ENCODE peak calls at places on chromosomes 7 and 10, in four cellular contexts. J, T, H and F are unnamed samples.

GRCh38 chr7:6164010-6164409 is 108.4 kb downstream of the CYTH3 start:
- DNase-seq in J (no peak), T (no peak), H (no peak), F (no peak)

GRCh38 chr10:86968271-86968993 is at the start of gene ADIRF:
- DNase-seq in H (no peak), T (no peak), J (no peak), F (peak)

GRCh38 chr10:80407836-80408197 is 534 bp upstream of the PRXL2A start:
- DNase-seq in T (no peak), J (no peak), H (peak), F (peak)

GRCh38 chr7:42197391-42197790 is 39.6 kb downstream of the GLI3 start:
- DNase-seq in H (no peak), T (no peak), J (no peak), F (no peak)

GRCh38 chr10:5411941-5412276 is 448 bp upstream of the NET1 start:
- DNase-seq in H (no peak), J (no peak), T (no peak), F (no peak)

GRCh38 chr10:119449760-119450461 is 92.6 kb downstream of the RGS10 start:
- DNase-seq in T (no peak), J (no peak), H (peak), F (no peak)

GRCh38 chr7:50588937-50589336 is 23.7 kb upstream of the DDC start:
- DNase-seq in H (peak), T (no peak), J (no peak), F (no peak)

GRCh38 chr10:75106242-75106641 is 5.2 kb upstream of the SAMD8 start:
- DNase-seq in T (peak), J (no peak), H (no peak), F (no peak)

GRCh38 chr7:30770936-30771858 is at the start of gene MINDY4:
- DNase-seq in J (peak), H (peak), T (peak), F (peak)

GRCh38 chr10:78218833-78219490 is 185.3 kb downstream of the RPS24 start:
- DNase-seq in T (no peak), J (no peak), H (no peak), F (no peak)

GRCh38 chr10:18400911-18401260 is 250.5 kb downstream of the NSUN6 start:
- DNase-seq in J (no peak), H (no peak), T (no peak), F (peak)

GRCh38 chr10:33509231-33509871 is 174.9 kb upstream of the NRP1 start:
- DNase-seq in J (peak), T (no peak), H (peak), F (peak)

GRCh38 chr7:43872401-43873165 is 3.3 kb upstream of the MRPS24 start:
- DNase-seq in T (no peak), J (peak), H (no peak), F (peak)

GRCh38 chr10:72034040-72034499 is 54.3 kb downstream of the SPOCK2 start:
- DNase-seq in H (no peak), J (no peak), T (no peak), F (no peak)

GRCh38 chr10:91758303-91759146 is 39.7 kb upstream of the TNKS2 start:
- DNase-seq in T (no peak), H (peak), J (no peak), F (no peak)

GRCh38 chr10:86688398-86688921 is 20.1 kb downstream of the LDB3 start:
- DNase-seq in H (peak), J (peak), T (peak), F (peak)

GRCh38 chr10:118953598-118953997 is 75.9 kb upstream of the NANOS1 start:
- DNase-seq in H (no peak), T (no peak), J (no peak), F (no peak)

GRCh38 chr10:71077143-71077581 is 135.2 kb upstream of the UNC5B start:
- DNase-seq in H (no peak), T (no peak), J (no peak), F (peak)

GRCh38 chr10:128022216-128023196 is 103.7 kb downstream of the MKI67 start:
- DNase-seq in H (no peak), J (no peak), T (no peak), F (no peak)

GRCh38 chr7:116271980-116272886 is 61.9 kb downstream of the TES start:
- DNase-seq in J (peak), H (peak), T (no peak), F (peak)

GRCh38 chr10:12634532-12634931 is 285.2 kb downstream of the CAMK1D start:
- DNase-seq in T (no peak), H (no peak), J (no peak), F (no peak)

GRCh38 chr10:12635127-12635541 is 285.8 kb downstream of the CAMK1D start:
- DNase-seq in J (no peak), T (no peak), H (peak), F (no peak)

GRCh38 chr10:12631787-12632562 is 282.6 kb downstream of the CAMK1D start:
- DNase-seq in H (peak), J (no peak), T (no peak), F (peak)

GRCh38 chr10:12631216-12631615 is 281.9 kb downstream of the CAMK1D start:
- DNase-seq in H (peak), J (no peak), T (no peak), F (no peak)

DNA sequence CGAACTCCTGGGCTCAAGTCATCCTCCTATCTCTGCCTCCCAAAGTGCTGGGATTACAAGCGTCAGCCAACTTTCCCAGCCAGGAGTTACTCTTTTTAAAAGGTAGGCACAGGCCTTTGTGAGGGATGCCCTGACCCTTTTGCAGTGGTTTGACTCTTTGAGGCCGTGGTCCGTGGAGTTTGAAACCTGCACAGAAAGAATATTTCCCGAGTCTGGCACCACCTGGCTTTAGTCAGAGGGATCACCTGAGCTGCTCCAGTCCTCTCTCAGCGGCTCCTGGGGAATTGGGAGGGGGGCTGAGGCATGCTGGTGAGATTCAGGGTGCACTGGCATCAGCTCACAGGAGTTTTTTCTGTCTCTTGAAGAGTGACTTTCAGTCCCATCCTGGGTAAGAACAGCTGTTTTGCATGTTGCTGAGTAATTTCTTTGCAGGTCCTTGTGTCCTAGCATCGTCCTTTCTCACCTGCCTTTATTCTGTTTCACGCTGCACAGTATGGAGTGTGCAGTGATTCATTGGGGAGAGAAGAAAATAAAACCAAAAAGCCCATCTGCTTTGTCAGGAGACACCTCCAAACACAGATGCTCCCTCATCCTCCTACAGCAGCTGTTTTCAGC is 284.5 kb downstream of the CAMK1D start:
- DNase-seq in J (no peak), T (no peak), H (no peak), F (no peak)
- TF ChIP-seq POLR2A in J (no peak), T (no peak), H (no peak), F (no peak)

GRCh38 chr7:98418271-98418635 is 17.4 kb upstream of the BAIAP2L1 start:
- DNase-seq in J (no peak), H (peak), T (no peak), F (no peak)

GRCh38 chr7:98423043-98423442 is 22.2 kb upstream of the BAIAP2L1 start:
- DNase-seq in J (no peak), T (no peak), H (peak), F (no peak)

GRCh38 chr7:98414205-98414900 is 13.5 kb upstream of the BAIAP2L1 start:
- DNase-seq in T (no peak), H (no peak), J (no peak), F (no peak)

GRCh38 chr7:98420966-98421612 is 20.2 kb upstream of the BAIAP2L1 start:
- DNase-seq in J (no peak), T (peak), H (peak), F (peak)

DNA sequence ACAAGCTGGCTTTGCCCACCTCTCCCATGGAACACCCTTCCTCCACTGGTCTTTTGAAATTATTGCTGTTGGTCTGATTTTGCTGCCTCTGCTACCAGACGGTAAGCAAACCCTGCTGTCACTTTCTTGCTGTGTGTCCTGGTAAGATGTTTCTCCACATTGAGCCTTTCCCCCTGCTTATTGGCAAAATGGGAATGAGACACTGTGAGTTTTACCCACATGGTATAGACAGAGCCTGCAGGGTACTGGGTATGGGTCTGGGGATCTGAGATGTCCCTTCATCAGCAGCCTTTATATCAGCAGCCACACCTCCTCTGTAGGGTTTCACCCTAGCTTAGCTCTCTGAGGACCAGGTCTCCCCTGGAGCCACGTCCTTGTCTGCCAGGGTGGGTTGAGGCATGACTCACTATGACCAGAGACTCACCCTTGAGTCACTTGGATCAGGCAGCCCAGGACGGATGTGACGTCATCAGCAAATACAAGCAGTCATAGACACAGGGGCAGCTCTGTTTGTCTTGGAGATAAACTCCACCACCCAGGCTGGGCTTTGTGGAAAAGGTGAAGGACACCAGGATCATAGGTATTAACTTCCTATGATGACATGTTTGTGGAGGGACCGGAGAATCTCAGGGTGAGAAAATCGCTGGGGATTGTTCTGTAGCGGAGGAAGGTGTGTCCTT is 17.9 kb upstream of the BAIAP2L1 start:
- DNase-seq in H (peak), J (no peak), T (no peak), F (peak)
- TF ChIP-seq EP300 in H (peak), J (no peak), T (no peak), F (no peak)

GRCh38 chr10:102645741-102646609 is 1.7 kb downstream of the TRIM8 start:
- DNase-seq in H (peak), J (peak), T (no peak), F (peak)
- TF ChIP-seq POLR2A in H (peak), J (peak), T (no peak), F (peak)

GRCh38 chr7:125695631-125696030 is 766.0 kb upstream of the POT1 start:
- DNase-seq in J (no peak), T (no peak), H (no peak), F (no peak)
- TF ChIP-seq EP300 in J (no peak), T (no peak), H (no peak), F (no peak)

DNA sequence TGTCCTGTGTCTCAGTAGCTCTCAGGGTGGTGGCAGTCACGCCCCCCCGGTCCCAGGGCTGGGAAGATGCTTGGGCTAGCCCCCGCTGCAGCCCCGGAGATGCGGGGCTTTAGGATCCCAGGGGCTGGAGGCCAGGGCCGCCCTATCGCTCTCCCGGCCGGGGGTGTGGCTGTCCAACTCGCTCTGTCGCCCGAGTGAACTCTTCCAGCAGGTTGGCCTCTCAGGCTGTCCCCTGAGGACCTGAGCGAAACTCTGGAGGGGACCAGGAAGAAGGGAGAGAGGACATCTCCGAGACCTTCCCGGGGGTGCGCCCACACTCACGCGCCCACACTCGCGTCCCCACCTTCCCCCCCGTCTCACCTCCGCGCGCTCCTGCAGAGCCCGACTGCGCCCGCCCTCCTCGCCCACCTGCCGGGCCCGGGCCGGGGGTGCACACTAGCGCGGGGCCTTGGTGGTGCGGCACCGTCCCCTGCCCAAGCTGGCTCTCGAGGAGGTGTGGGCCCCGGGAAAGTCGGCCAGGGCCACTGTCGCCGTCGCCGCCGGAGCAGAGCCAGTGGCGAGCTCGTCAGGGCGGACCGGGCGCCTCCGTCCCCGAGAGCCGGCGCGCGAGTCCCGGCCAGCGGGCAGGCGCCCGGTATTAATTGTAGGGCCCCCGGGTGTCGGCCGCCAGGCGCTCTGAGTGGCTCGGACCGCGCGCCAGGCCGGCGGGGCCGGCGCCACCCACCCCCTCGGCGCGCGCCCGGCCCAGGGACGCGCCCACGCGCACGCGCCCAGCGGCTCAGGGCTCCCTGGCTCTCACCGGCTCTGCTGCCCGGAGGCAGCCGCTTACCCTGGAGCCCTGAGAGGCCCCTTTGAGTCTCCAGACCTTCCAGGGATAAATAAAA is 101.8 kb upstream of the SVIL start:
- DNase-seq in H (peak), J (no peak), T (no peak), F (peak)
- TF ChIP-seq POLR2A in H (peak), J (no peak), T (no peak), F (peak)

GRCh38 chr7:214410-215212 is 22.2 kb downstream of the FAM20C start:
- DNase-seq in J (no peak), H (peak), T (no peak), F (no peak)
- TF ChIP-seq EP300 in J (no peak), H (no peak), T (no peak), F (no peak)

DNA sequence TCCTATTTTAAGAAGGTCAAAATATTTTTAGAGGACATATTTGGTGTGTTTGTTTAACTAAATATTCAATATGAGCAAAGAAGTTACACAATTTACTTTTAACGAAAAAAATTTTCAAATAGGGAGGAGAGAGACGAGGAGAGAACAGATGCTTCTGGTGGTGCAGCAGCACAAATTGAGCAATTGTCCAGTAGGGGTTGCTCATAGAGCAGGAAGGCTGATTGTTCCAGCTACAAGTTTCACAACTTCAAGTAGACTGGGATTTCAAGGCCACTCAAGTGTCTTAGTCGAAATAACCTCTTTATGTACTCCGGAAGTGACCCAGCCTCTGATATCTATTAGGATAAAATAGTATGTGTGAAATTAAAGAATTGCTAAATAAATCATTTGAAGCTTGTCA is 197.9 kb downstream of the HDAC9 start:
- DNase-seq in J (peak), H (peak), T (no peak), F (no peak)
- TF ChIP-seq POLR2A in J (no peak), H (no peak), T (no peak), F (no peak)